ENCODE peak calls at places on chromosome 12, in seven cellular contexts. H is AG04450, D is endothelial cell of umbilical vein, G is vagina, V is colonic mucosa, P is fibroblast of lung, A is foreskin fibroblast. E is an unnamed sample.

GRCh38 chr12:109098142-109098652 is 800 bp downstream of the UNG start:
- DNase-seq in H (no peak), D (no peak), G (no peak), V (no peak), P (peak), A (peak), E (no peak)

GRCh38 chr12:44873898-44874297 is 2.2 kb downstream of the NELL2 start:
- DNase-seq in H (no peak), D (no peak), G (no peak), V (no peak), P (peak), A (peak), E (no peak)

GRCh38 chr12:99767809-99768208 is 120.3 kb downstream of the GARIN6 start:
- DNase-seq in H (no peak), D (peak), G (no peak), V (no peak), P (peak), A (no peak), E (no peak)

GRCh38 chr12:76866146-76866545 is 12.7 kb downstream of the CSRP2 start:
- DNase-seq in H (no peak), D (no peak), G (no peak), V (no peak), P (peak), A (peak), E (no peak)

GRCh38 chr12:64675795-64676194 is 65.5 kb downstream of the RASSF3 start:
- DNase-seq in H (no peak), D (peak), G (no peak), V (peak), P (peak), A (no peak), E (no peak)

GRCh38 chr12:76030378-76031080 is 1.0 kb downstream of the PHLDA1 start:
- DNase-seq in H (no peak), D (peak), G (peak), V (peak), P (peak), A (no peak), E (no peak)

GRCh38 chr12:110853856-110854255 is 7.1 kb downstream of the CCDC63 start:
- DNase-seq in H (no peak), D (no peak), G (no peak), V (no peak), P (no peak), A (no peak), E (no peak)

GRCh38 chr12:46455648-46456352 is 83.2 kb upstream of the SLC38A2 start:
- DNase-seq in H (no peak), D (no peak), G (no peak), V (no peak), P (peak), A (no peak), E (no peak)

GRCh38 chr12:76641961-76642360 is 82.4 kb upstream of the OSBPL8 start:
- DNase-seq in H (no peak), D (no peak), G (no peak), V (no peak), P (no peak), A (no peak), E (no peak)

GRCh38 chr12:71312767-71313375 is 126.7 kb upstream of the LGR5 start:
- DNase-seq in H (no peak), D (no peak), G (no peak), V (no peak), P (peak), A (no peak), E (no peak)

GRCh38 chr12:12533238-12533829 is 29.3 kb downstream of the DUSP16 start:
- DNase-seq in H (no peak), D (no peak), G (no peak), V (peak), P (peak), A (no peak), E (no peak)

GRCh38 chr12:98352218-98352811 is 163.1 kb upstream of the TMPO start:
- DNase-seq in H (peak), D (peak), G (no peak), V (no peak), P (peak), A (peak), E (peak)

GRCh38 chr12:100348657-100349454 is 8.0 kb upstream of the SLC17A8 start:
- DNase-seq in H (no peak), D (peak), G (no peak), V (no peak), P (peak), A (no peak), E (no peak)

GRCh38 chr12:40738856-40739255 is 46.6 kb downstream of the CNTN1 start:
- DNase-seq in H (no peak), D (no peak), G (no peak), V (no peak), P (no peak), A (no peak), E (no peak)

GRCh38 chr12:26121841-26122680 is 2.8 kb downstream of the BHLHE41 start:
- DNase-seq in H (no peak), D (peak), G (no peak), V (peak), P (peak), A (peak), E (no peak)

GRCh38 chr12:60162988-60163720 is 567.3 kb downstream of the SLC16A7 start:
- DNase-seq in H (no peak), D (no peak), G (no peak), V (no peak), P (no peak), A (no peak), E (no peak)

GRCh38 chr12:22658214-22658613 is 33.2 kb downstream of the ETNK1 start:
- DNase-seq in H (peak), D (peak), G (no peak), V (no peak), P (peak), A (peak), E (peak)

GRCh38 chr12:79769189-79769859 is 78.6 kb upstream of the PAWR start:
- DNase-seq in H (no peak), D (no peak), G (no peak), V (no peak), P (no peak), A (no peak), E (no peak)

GRCh38 chr12:116882742-116883141 is 1.5 kb upstream of the HRK start:
- DNase-seq in H (no peak), D (peak), G (no peak), V (no peak), P (peak), A (no peak), E (no peak)

GRCh38 chr12:70213707-70214106 is 29.5 kb upstream of the CNOT2 start:
- DNase-seq in H (no peak), D (no peak), G (no peak), V (no peak), P (no peak), A (no peak), E (no peak)

GRCh38 chr12:94621662-94622359 is 28.5 kb downstream of the TMCC3 start:
- DNase-seq in H (no peak), D (peak), G (no peak), V (peak), P (peak), A (peak), E (no peak)

GRCh38 chr12:49609875-49610154 is 4.4 kb upstream of the FAM186B start:
- DNase-seq in H (no peak), D (no peak), G (no peak), V (no peak), P (no peak), A (no peak), E (no peak)

GRCh38 chr12:131573631-131574396 is 137.1 kb upstream of the SFSWAP start:
- DNase-seq in H (no peak), D (no peak), G (no peak), V (no peak), P (no peak), A (no peak), E (no peak)
- H3K4me3 ChIP-seq in H (no peak), D (no peak), G (no peak), V (no peak), P (no peak), A (no peak), E (no peak)

GRCh38 chr12:56601503-56601902 is 28.6 kb downstream of the BAZ2A start:
- DNase-seq in H (no peak), D (peak), G (no peak), V (peak), P (no peak), A (no peak), E (no peak)
- TF ChIP-seq CTCF in H (peak), D (peak), G (no peak), V (no peak), P (no peak), A (no peak), E (peak)

GRCh38 chr12:43551271-43551970 is 582 bp downstream of the ADAMTS20 start:
- DNase-seq in H (no peak), D (no peak), G (no peak), V (no peak), P (no peak), A (no peak), E (no peak)

GRCh38 chr12:43550831-43551270 is 1.2 kb downstream of the ADAMTS20 start:
- DNase-seq in H (no peak), D (no peak), G (no peak), V (no peak), P (no peak), A (no peak), E (no peak)

GRCh38 chr12:43556057-43556456 is 4.1 kb upstream of the ADAMTS20 start:
- DNase-seq in H (no peak), D (no peak), G (no peak), V (no peak), P (no peak), A (no peak), E (no peak)

GRCh38 chr12:43551971-43552559 is at the start of gene ADAMTS20:
- DNase-seq in H (no peak), D (no peak), G (no peak), V (no peak), P (peak), A (no peak), E (no peak)
- H3K4me3 ChIP-seq in H (no peak), D (peak), G (peak), V (no peak), P (peak), A (no peak), E (peak)

GRCh38 chr12:85448548-85449139 is 168.6 kb downstream of the ALX1 start:
- DNase-seq in H (no peak), D (peak), G (no peak), V (no peak), P (no peak), A (no peak), E (no peak)
- TF ChIP-seq CTCF in H (peak), D (no peak), G (peak), V (peak), P (peak), A (peak), E (peak)

GRCh38 chr12:6452908-6453630 is 1.2 kb downstream of the TAPBPL start:
- DNase-seq in H (no peak), D (no peak), G (no peak), V (peak), P (no peak), A (no peak), E (no peak)

GRCh38 chr12:6450091-6450868 is 1.6 kb upstream of the TAPBPL start:
- DNase-seq in H (no peak), D (no peak), G (no peak), V (no peak), P (no peak), A (no peak), E (no peak)

GRCh38 chr12:6450869-6451347 is 934 bp upstream of the TAPBPL start:
- DNase-seq in H (no peak), D (no peak), G (no peak), V (peak), P (no peak), A (peak), E (no peak)

GRCh38 chr12:6452245-6452731 is 446 bp downstream of the TAPBPL start:
- DNase-seq in H (no peak), D (no peak), G (no peak), V (peak), P (no peak), A (no peak), E (no peak)

GRCh38 chr12:6451348-6452244 is at the start of gene TAPBPL:
- DNase-seq in H (no peak), D (peak), G (peak), V (peak), P (peak), A (peak), E (peak)
- H3K4me3 ChIP-seq in H (peak), D (peak), G (peak), V (peak), P (peak), A (peak), E (peak)

E was measured in AG04449.